ENCODE peak calls at places on chromosomes 3 and 15, in nine cellular contexts. V is NAMALWA; U is CD8-positive, alpha-beta T cell; Q is bronchial epithelial cell; X is GM12892; L is CD4-positive, alpha-beta T cell; Y is uterus; I is Caki2; R is GM12891. P is an unnamed sample.

GRCh38 chr15:68401496-68402431 is 30.2 kb downstream of the ITGA11 start:
- DNase-seq in V (no peak), U (no peak), Q (no peak), X (no peak), L (no peak), Y (peak), I (no peak), R (no peak), P (no peak)

GRCh38 chr15:92906563-92907081 is 6.5 kb downstream of the CHD2 start:
- DNase-seq in V (peak), U (peak), Q (peak), X (no peak), L (peak), Y (no peak), I (peak), R (no peak), P (peak)

GRCh38 chr3:169662215-169663070 is 1.1 kb downstream of the MECOM start:
- DNase-seq in V (no peak), U (peak), Q (peak), X (peak), L (no peak), Y (peak), I (peak), R (no peak), P (peak)

GRCh38 chr3:171380711-171381435 is 79.3 kb downstream of the TNIK start:
- DNase-seq in V (no peak), U (no peak), Q (no peak), X (no peak), L (no peak), Y (no peak), I (no peak), R (no peak), P (no peak)

GRCh38 chr3:127763816-127764215 is 58.5 kb downstream of the MGLL start:
- DNase-seq in V (no peak), U (no peak), Q (no peak), X (no peak), L (no peak), Y (no peak), I (no peak), R (no peak), P (no peak)

GRCh38 chr3:99579965-99580364 is 58.4 kb upstream of the COL8A1 start:
- DNase-seq in V (no peak), U (no peak), Q (no peak), X (no peak), L (no peak), Y (no peak), I (no peak), R (no peak), P (no peak)

GRCh38 chr15:73440571-73440970 is 2.4 kb upstream of the REC114 start:
- DNase-seq in V (no peak), U (no peak), Q (no peak), X (no peak), L (no peak), Y (no peak), I (no peak), R (no peak), P (no peak)

GRCh38 chr3:124131158-124132115 is 139.5 kb upstream of the ROPN1 start:
- DNase-seq in V (no peak), U (no peak), Q (no peak), X (no peak), L (no peak), Y (no peak), I (no peak), R (no peak), P (peak)

GRCh38 chr3:141368062-141368924 is at the start of gene ZBTB38:
- DNase-seq in V (no peak), U (no peak), Q (peak), X (peak), L (no peak), Y (peak), I (peak), R (no peak), P (peak)

GRCh38 chr15:89299896-89300295 is 34.7 kb downstream of the POLG start:
- DNase-seq in V (no peak), U (no peak), Q (peak), X (no peak), L (no peak), Y (no peak), I (no peak), R (no peak), P (peak)

GRCh38 chr3:136476280-136476679 is 226.1 kb downstream of the PCCB start:
- DNase-seq in V (no peak), U (no peak), Q (no peak), X (no peak), L (no peak), Y (no peak), I (no peak), R (no peak), P (no peak)

GRCh38 chr15:74263473-74263872 is 27.3 kb downstream of the CCDC33 start:
- DNase-seq in V (no peak), U (no peak), Q (peak), X (no peak), L (no peak), Y (no peak), I (no peak), R (no peak), P (no peak)

GRCh38 chr15:45161666-45162065 is 26.1 kb downstream of the SHF start:
- DNase-seq in V (no peak), U (no peak), Q (no peak), X (no peak), L (no peak), Y (no peak), I (no peak), R (no peak), P (no peak)

GRCh38 chr3:111594205-111594604 is 941 bp downstream of the ZBED2 start:
- DNase-seq in V (no peak), U (no peak), Q (peak), X (no peak), L (no peak), Y (no peak), I (peak), R (no peak), P (no peak)

GRCh38 chr3:155312781-155313180 is 19.3 kb upstream of the STRIT1 start:
- DNase-seq in V (no peak), U (no peak), Q (no peak), X (no peak), L (no peak), Y (no peak), I (no peak), R (no peak), P (no peak)

GRCh38 chr15:75732809-75733451 is 20.3 kb upstream of the CSPG4 start:
- DNase-seq in V (peak), U (peak), Q (peak), X (peak), L (peak), Y (peak), I (peak), R (peak), P (peak)

GRCh38 chr3:172915911-172916514 is 165.5 kb downstream of the ECT2 start:
- DNase-seq in V (no peak), U (no peak), Q (no peak), X (no peak), L (no peak), Y (no peak), I (peak), R (no peak), P (no peak)

GRCh38 chr3:2099779-2100191 is 1.1 kb downstream of the CNTN4 start:
- DNase-seq in V (no peak), U (no peak), Q (no peak), X (no peak), L (no peak), Y (no peak), I (no peak), R (no peak), P (no peak)

GRCh38 chr3:5465183-5465582 is 277.7 kb downstream of the EDEM1 start:
- DNase-seq in V (no peak), U (no peak), Q (no peak), X (no peak), L (no peak), Y (no peak), I (no peak), R (no peak), P (peak)

GRCh38 chr3:138082085-138082991 is 33.1 kb downstream of the DZIP1L start:
- DNase-seq in V (no peak), U (no peak), Q (peak), X (no peak), L (no peak), Y (peak), I (peak), R (no peak), P (peak)

GRCh38 chr3:116140100-116140689 is 305.1 kb downstream of the LSAMP start:
- DNase-seq in V (peak), U (no peak), Q (peak), X (no peak), L (no peak), Y (no peak), I (peak), R (no peak), P (peak)

GRCh38 chr15:74384566-74385441 is 17.4 kb upstream of the CYP11A1 start:
- DNase-seq in V (peak), U (peak), Q (peak), X (peak), L (no peak), Y (no peak), I (peak), R (peak), P (peak)

GRCh38 chr3:89252865-89253264 is 145.4 kb downstream of the EPHA3 start:
- DNase-seq in V (no peak), U (no peak), Q (no peak), X (no peak), L (no peak), Y (no peak), I (no peak), R (no peak), P (no peak)

GRCh38 chr15:49370782-49371181 is 52.3 kb upstream of the FGF7 start:
- DNase-seq in V (peak), U (no peak), Q (peak), X (no peak), L (no peak), Y (no peak), I (no peak), R (no peak), P (peak)

GRCh38 chr3:11770477-11771381 is 76.0 kb downstream of the TAMM41 start:
- DNase-seq in V (peak), U (peak), Q (peak), X (peak), L (peak), Y (peak), I (peak), R (peak), P (peak)

GRCh38 chr3:133956333-133956732 is 60.7 kb upstream of the RAB6B start:
- DNase-seq in V (no peak), U (no peak), Q (no peak), X (no peak), L (no peak), Y (no peak), I (no peak), R (no peak), P (no peak)

GRCh38 chr3:173135059-173135458 is 6.0 kb downstream of the SPATA16 start:
- DNase-seq in V (no peak), U (no peak), Q (peak), X (no peak), L (no peak), Y (no peak), I (no peak), R (no peak), P (no peak)

GRCh38 chr3:123071146-123071545 is 4.3 kb downstream of the PDIA5 start:
- DNase-seq in V (peak), U (no peak), Q (no peak), X (no peak), L (no peak), Y (no peak), I (no peak), R (no peak), P (peak)